ENCODE peak calls at places on chromosomes 6 and 20, in nine cellular contexts. G is cardiac fibroblast, W is neural crest cell, M is keratinocyte, T is coronary artery, C is HCT116, H is stomach, L is endothelial cell, F is GM20000. Y is an unnamed sample.

GRCh38 chr6:107823047-107823557 is 1.0 kb downstream of the SCML4 start:
- DNase-seq in C (no peak), L (no peak), H (no peak), G (no peak), T (no peak), W (no peak), F (no peak), M (no peak), Y (peak)

GRCh38 chr20:1734269-1734858 is 76.8 kb upstream of the SIRPG start:
- DNase-seq in C (no peak), M (no peak), G (no peak), F (peak), W (no peak), T (no peak), H (no peak), L (no peak), Y (peak)

GRCh38 chr6:113493991-113494390 is 363.2 kb upstream of the MARCKS start:
- DNase-seq in T (no peak), G (no peak), C (no peak), F (no peak), W (no peak), M (no peak), H (no peak), L (no peak), Y (no peak)

GRCh38 chr6:166381733-166382499 is 824 bp downstream of the MPC1 start:
- DNase-seq in W (peak), L (peak), C (peak), G (peak), F (peak), M (no peak), H (peak), T (no peak), Y (peak)

GRCh38 chr6:167452338-167453081 is 127.6 kb downstream of the TTLL2 start:
- DNase-seq in M (no peak), C (no peak), F (no peak), G (no peak), L (no peak), H (no peak), T (no peak), W (no peak), Y (no peak)

GRCh38 chr20:46304361-46304760 is 3.9 kb downstream of the CDH22 start:
- DNase-seq in H (no peak), C (no peak), T (no peak), F (no peak), L (no peak), G (no peak), W (no peak), M (no peak), Y (no peak)

GRCh38 chr6:128280960-128281359 is 239.4 kb downstream of the PTPRK start:
- DNase-seq in F (no peak), G (no peak), M (no peak), T (no peak), H (no peak), L (no peak), W (no peak), C (no peak), Y (no peak)

GRCh38 chr6:37456816-37457560 is 24.0 kb downstream of the CMTR1 start:
- DNase-seq in C (no peak), W (no peak), H (no peak), M (peak), T (no peak), F (no peak), L (no peak), G (peak), Y (no peak)

GRCh38 chr6:130810307-130811030 is 16.7 kb upstream of the SMLR1 start:
- DNase-seq in T (no peak), W (no peak), L (no peak), F (no peak), G (peak), M (no peak), C (no peak), H (no peak), Y (no peak)

GRCh38 chr20:13231031-13231752 is 10.1 kb downstream of the ISM1 start:
- DNase-seq in G (no peak), T (no peak), L (peak), C (no peak), W (no peak), F (no peak), H (no peak), M (peak), Y (peak)

GRCh38 chr6:16402501-16402900 is 164.1 kb downstream of the GMPR start:
- DNase-seq in L (no peak), C (no peak), M (no peak), G (peak), T (no peak), W (no peak), H (no peak), F (no peak), Y (no peak)

GRCh38 chr6:16405349-16405865 is 167.0 kb downstream of the GMPR start:
- DNase-seq in C (no peak), W (no peak), T (no peak), L (no peak), G (peak), F (no peak), H (no peak), M (no peak), Y (no peak)

GRCh38 chr6:16404456-16404855 is 166.1 kb downstream of the GMPR start:
- DNase-seq in H (no peak), G (no peak), C (no peak), W (no peak), M (no peak), F (no peak), T (no peak), L (no peak), Y (no peak)

GRCh38 chr6:16401868-16402267 is 163.5 kb downstream of the GMPR start:
- DNase-seq in G (peak), T (no peak), W (no peak), C (no peak), H (no peak), F (no peak), L (no peak), M (no peak), Y (no peak)

GRCh38 chr6:16403831-16404230 is 165.4 kb downstream of the GMPR start:
- DNase-seq in F (no peak), C (no peak), G (peak), M (no peak), T (no peak), H (no peak), W (no peak), L (no peak), Y (no peak)
- TF ChIP-seq CTCF in F (no peak), C (peak), G (peak), M (no peak), T (no peak), H (no peak), W (no peak), L (no peak), Y (peak)

GRCh38 chr6:121430514-121431460 is 4.7 kb upstream of the GJA1 start:
- DNase-seq in L (no peak), W (no peak), T (no peak), H (no peak), F (no peak), M (no peak), G (peak), C (peak), Y (no peak)
- TF ChIP-seq CTCF in L (peak), W (peak), T (peak), H (peak), F (peak), M (peak), G (peak), C (peak), Y (no peak)

GRCh38 chr6:16991981-16992629 is 109.7 kb upstream of the STMND1 start:
- DNase-seq in T (no peak), M (no peak), C (no peak), W (no peak), F (no peak), G (no peak), L (no peak), H (no peak), Y (no peak)

GRCh38 chr6:16985484-16986284 is 116.2 kb upstream of the STMND1 start:
- DNase-seq in W (no peak), H (no peak), L (no peak), C (no peak), F (no peak), G (peak), T (no peak), M (peak), Y (no peak)

GRCh38 chr6:16989382-16989781 is 112.5 kb upstream of the STMND1 start:
- DNase-seq in G (no peak), T (no peak), W (no peak), F (no peak), L (no peak), C (no peak), M (no peak), H (no peak), Y (no peak)
- TF ChIP-seq CTCF in G (no peak), T (no peak), W (no peak), F (no peak), L (no peak), C (no peak), M (no peak), H (no peak), Y (no peak)

GRCh38 chr6:98039876-98040605 is 757.0 kb upstream of the MMS22L start:
- DNase-seq in C (no peak), H (no peak), M (no peak), L (no peak), T (no peak), F (no peak), G (peak), W (no peak), Y (no peak)
- TF ChIP-seq CTCF in C (no peak), H (no peak), M (peak), L (no peak), T (no peak), F (no peak), G (no peak), W (peak), Y (no peak)

GRCh38 chr20:36591854-36592641 is 13.5 kb upstream of the RAB5IF start:
- DNase-seq in L (peak), H (no peak), W (no peak), C (peak), T (no peak), M (no peak), F (no peak), G (peak), Y (peak)
- TF ChIP-seq CTCF in L (no peak), H (peak), W (peak), C (peak), T (no peak), M (peak), F (no peak), G (peak), Y (no peak)

GRCh38 chr6:31578058-31578457 is 2.7 kb downstream of the TNF start:
- DNase-seq in M (no peak), F (no peak), H (no peak), L (no peak), G (no peak), C (no peak), T (no peak), W (no peak), Y (no peak)

GRCh38 chr6:31574106-31575061 is 981 bp upstream of the TNF start:
- DNase-seq in H (no peak), C (no peak), W (no peak), G (no peak), L (no peak), M (no peak), T (no peak), F (peak), Y (peak)

GRCh38 chr6:31575335-31575901 is at the start of gene TNF:
- DNase-seq in H (peak), C (no peak), W (no peak), F (peak), M (no peak), L (no peak), G (no peak), T (no peak), Y (peak)

GRCh38 chr6:31576897-31577341 is 1.6 kb downstream of the TNF start:
- DNase-seq in T (no peak), L (no peak), H (peak), G (no peak), M (no peak), W (no peak), F (peak), C (no peak), Y (peak)

GRCh38 chr6:31575952-31576684 is 753 bp downstream of the TNF start:
- DNase-seq in H (no peak), M (no peak), W (no peak), L (no peak), F (peak), T (no peak), C (no peak), G (no peak), Y (no peak)
- TF ChIP-seq CTCF in H (no peak), M (no peak), W (no peak), L (no peak), F (no peak), T (no peak), C (no peak), G (no peak), Y (no peak)

Y was measured in activated CD8-positive, alpha-beta T cell treated with anti-CD3 and anti-CD28 coated beads for 36 hours.